ENCODE peak calls at places on chromosomes 13 and 19, in four cellular contexts. Q is CD8-positive, alpha-beta memory T cell; O is endodermal cell; F is aorta. N is an unnamed sample. For H3K27me3 and H3K36me3, the result is how much of the 10 kb centered on the place peaks cover.

GRCh38 chr19:5470264-5470671 is 15.1 kb downstream of the ZNRF4 start:
- DNase-seq in Q (no peak), O (no peak), F (no peak), N (no peak)

GRCh38 chr13:71290963-71291937 is 575.8 kb downstream of the DACH1 start:
- DNase-seq in Q (peak), O (no peak), F (no peak), N (no peak)

GRCh38 chr13:73275163-73275562 is 216.4 kb downstream of the KLF5 start:
- DNase-seq in Q (no peak), O (no peak), F (no peak), N (no peak)

GRCh38 chr19:38707512-38708114 is 36.7 kb downstream of the CAPN12 start:
- DNase-seq in Q (no peak), O (no peak), F (no peak), N (no peak)

GRCh38 chr19:15935167-15935702 is 906 bp upstream of the CYP4F11 start:
- DNase-seq in Q (no peak), O (no peak), F (no peak), N (no peak)

GRCh38 chr13:88074794-88075509 is 403.8 kb downstream of the SLITRK5 start:
- DNase-seq in Q (no peak), O (no peak), F (no peak), N (no peak)

GRCh38 chr13:110518150-110518525 is 43.4 kb downstream of the RAB20 start:
- DNase-seq in Q (no peak), O (no peak), F (no peak), N (no peak)

GRCh38 chr13:110869805-110870706 is 44.8 kb downstream of the ANKRD10 start:
- DNase-seq in Q (no peak), O (peak), F (peak), N (no peak)

GRCh38 chr13:112991611-112992010 is 22.6 kb downstream of the MCF2L start:
- DNase-seq in Q (no peak), O (no peak), F (no peak), N (no peak)

GRCh38 chr19:13689050-13689449 is 75.3 kb upstream of the MRI1 start:
- DNase-seq in Q (no peak), O (peak), F (no peak), N (peak)

GRCh38 chr13:97339019-97339988 is 94.7 kb upstream of the RAP2A start:
- DNase-seq in Q (no peak), O (no peak), F (peak), N (no peak)

GRCh38 chr19:29770653-29771052 is 41.1 kb upstream of the CCNE1 start:
- DNase-seq in Q (no peak), O (no peak), F (no peak), N (no peak)

GRCh38 chr13:74129500-74130144 is 4.6 kb downstream of the KLF12 start:
- DNase-seq in Q (peak), O (no peak), F (no peak), N (no peak)

GRCh38 chr13:64471916-64472315 is 2758.2 kb downstream of the PCDH9 start:
- DNase-seq in Q (no peak), O (no peak), F (no peak), N (no peak)

GRCh38 chr13:43267916-43268315 is 244.5 kb downstream of the DNAJC15 start:
- DNase-seq in Q (no peak), O (no peak), F (no peak), N (no peak)

GRCh38 chr19:4144666-4145261 is 8.7 kb upstream of the CREB3L3 start:
- DNase-seq in Q (no peak), O (no peak), F (no peak), N (no peak)

GRCh38 chr13:72931311-72931710 is 127.5 kb upstream of the KLF5 start:
- DNase-seq in Q (no peak), O (no peak), F (no peak), N (no peak)

GRCh38 chr13:63351533-63351932 is 1935.9 kb upstream of the PCDH20 start:
- DNase-seq in Q (no peak), O (no peak), F (no peak), N (no peak)

GRCh38 chr13:100798739-100799361 is 124.3 kb upstream of the TMTC4 start:
- DNase-seq in Q (no peak), O (no peak), F (no peak), N (no peak)

GRCh38 chr13:41746259-41746658 is 214.7 kb downstream of the VWA8 start:
- DNase-seq in Q (no peak), O (no peak), F (no peak), N (no peak)

GRCh38 chr13:101307181-101307701 is 109.1 kb downstream of the NALCN start:
- DNase-seq in Q (no peak), O (no peak), F (no peak), N (no peak)

GRCh38 chr19:18017275-18018083 is 9.5 kb downstream of the ARRDC2 start:
- DNase-seq in Q (no peak), O (no peak), F (no peak), N (no peak)

GRCh38 chr13:107765724-107766436 is 449.5 kb downstream of the LIG4 start:
- DNase-seq in Q (no peak), O (no peak), F (no peak), N (no peak)

GRCh38 chr13:98232456-98232855 is 55.4 kb upstream of the RNF113B start:
- DNase-seq in Q (no peak), O (no peak), F (no peak), N (no peak)

GRCh38 chr13:74674701-74675100 is 540.5 kb upstream of the KLF12 start:
- DNase-seq in Q (no peak), O (no peak), F (no peak), N (no peak)

GRCh38 chr13:36357692-36358091 is 11.5 kb upstream of the SPART start:
- DNase-seq in Q (no peak), O (no peak), F (no peak), N (no peak)

GRCh38 chr13:84460989-84461388 is 578.7 kb upstream of the SLITRK1 start:
- DNase-seq in Q (no peak), O (no peak), F (no peak), N (no peak)

GRCh38 chr19:38975214-38975860 is at the start of gene FBXO17:
- DNase-seq in Q (no peak), O (peak), F (peak), N (no peak)

GRCh38 chr13:93554514-93554913 is 327.9 kb downstream of the GPC6 start:
- DNase-seq in Q (no peak), O (no peak), F (no peak), N (no peak)

GRCh38 chr13:79870123-79870522 is 389.2 kb downstream of the NDFIP2 start:
- DNase-seq in Q (no peak), O (no peak), F (no peak), N (no peak)

GRCh38 chr19:46979770-46980105 is 39.9 kb upstream of the NPAS1 start:
- DNase-seq in Q (no peak), O (peak), F (no peak), N (no peak)

GRCh38 chr19:49004133-49004532 is 10.4 kb downstream of the RUVBL2 start:
- DNase-seq in Q (no peak), O (no peak), F (no peak), N (no peak)
- H3K27me3 ChIP-seq in Q (under half), O (under half), F (under half), N (under half)

DNA sequence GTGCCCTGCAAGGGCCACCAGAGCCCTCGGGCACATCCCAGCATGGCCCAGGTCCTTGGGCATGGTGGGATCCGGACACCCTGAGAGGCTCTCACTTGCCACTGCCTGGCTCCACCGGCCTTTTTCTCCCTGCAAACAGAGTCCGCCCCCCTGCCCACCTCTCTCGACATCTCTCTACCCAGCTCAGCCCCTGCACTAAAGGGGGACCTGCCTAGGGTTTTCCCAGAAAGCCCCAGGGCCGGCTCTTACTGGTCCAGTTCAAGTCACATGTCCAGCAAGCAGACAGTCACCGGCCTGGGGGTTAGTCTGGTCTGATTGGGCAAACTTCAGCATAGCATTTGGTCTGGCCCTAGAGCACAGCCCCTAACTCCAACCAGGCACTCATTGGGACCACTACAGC is 52.9 kb downstream of the SMARCA4 start:
- DNase-seq in Q (no peak), O (no peak), F (no peak), N (no peak)
- H3K36me3 ChIP-seq in Q (under half), O (half or more), F (under half), N (under half)

GRCh38 chr19:56134655-56134922 is 6.5 kb upstream of the ZNF444 start:
- DNase-seq in Q (no peak), O (no peak), F (no peak), N (no peak)
- H3K4me3 ChIP-seq in Q (no peak), O (no peak), F (no peak), N (no peak)

DNA sequence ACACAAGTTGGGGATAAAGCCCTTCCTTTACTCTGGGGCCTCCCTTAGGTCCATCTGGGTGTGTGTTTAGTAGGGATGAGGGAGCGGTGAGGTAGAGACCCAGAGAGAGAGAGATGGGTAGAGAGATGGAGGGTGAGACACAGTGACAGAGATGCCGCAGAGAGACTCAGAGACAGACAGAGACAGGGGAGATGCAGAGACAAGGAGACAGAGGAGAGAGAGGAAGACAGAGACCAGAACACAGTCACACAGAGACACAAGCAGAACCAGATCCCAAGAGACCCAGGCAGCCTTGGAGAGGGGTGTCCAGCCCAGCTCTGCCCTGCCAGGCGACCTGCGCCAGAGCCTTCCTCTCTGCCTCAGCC is 2.4 kb downstream of the KLK1 start:
- DNase-seq in Q (no peak), O (no peak), F (no peak), N (no peak)
- H3K27me3 ChIP-seq in Q (under half), O (half or more), F (under half), N (under half)

DNA sequence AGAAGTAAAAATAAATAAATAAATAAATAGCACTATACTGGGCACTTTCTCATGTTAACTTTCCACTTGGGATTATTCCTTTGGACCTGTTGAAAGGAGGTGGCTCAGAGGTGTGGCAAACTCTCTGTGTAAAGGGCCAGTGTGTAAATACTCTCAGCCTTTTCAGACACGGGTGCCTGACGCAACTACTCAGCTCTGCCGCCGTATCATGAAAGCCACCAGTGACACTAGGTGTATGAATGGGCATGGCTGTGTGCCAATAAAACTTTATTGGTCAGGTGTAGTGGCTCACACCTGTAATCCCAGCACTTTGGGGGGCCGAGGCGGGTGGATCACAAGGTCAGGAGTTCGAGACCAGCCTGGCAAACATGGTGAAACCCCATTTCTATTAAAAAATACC is 20.1 kb upstream of the SLC39A3 start:
- DNase-seq in Q (no peak), O (no peak), F (no peak), N (no peak)
- H3K36me3 ChIP-seq in Q (under half), O (half or more), F (under half), N (half or more)

N was measured in iPS DF 6.9.